ENCODE peak calls at places on chromosomes 2 and 18, in ten cellular contexts. I, X, Z, Q, O, E, V, N, Y and J are unnamed samples.
A peak's percentile ranks its signal among the peaks of the same experiment; 100 is the strongest.

GRCh38 chr2:133364636-133365035 is 203.6 kb downstream of the NCKAP5 start:
- DNase-seq in I (no peak), X (no peak), Z (no peak), Q (no peak), O (no peak), E (no peak), V (no peak), N (peak; percentile 20), Y (no peak), J (no peak)

GRCh38 chr2:101699191-101699938 is 1.9 kb downstream of the MAP4K4 start:
- DNase-seq in I (no peak), X (peak; percentile 39), Z (no peak), Q (peak; percentile 46), O (no peak), E (no peak), V (no peak), N (no peak), Y (no peak), J (no peak)

GRCh38 chr18:3059272-3059671 is 46.3 kb upstream of the LPIN2 start:
- DNase-seq in I (no peak), X (no peak), Z (no peak), Q (no peak), O (no peak), E (no peak), V (no peak), N (no peak), Y (no peak), J (no peak)

GRCh38 chr2:191979221-191979730 is 132.4 kb upstream of the CAVIN2 start:
- DNase-seq in I (no peak), X (peak; percentile 9), Z (no peak), Q (no peak), O (no peak), E (no peak), V (no peak), N (peak; percentile 14), Y (no peak), J (no peak)

GRCh38 chr2:161044937-161045336 is 115.3 kb upstream of the TANK start:
- DNase-seq in I (no peak), X (no peak), Z (no peak), Q (no peak), O (no peak), E (no peak), V (no peak), N (no peak), Y (peak; percentile 31), J (no peak)

GRCh38 chr2:143954208-143954607 is 565.7 kb downstream of the ZEB2 start:
- DNase-seq in I (no peak), X (peak; percentile 61), Z (no peak), Q (peak; percentile 60), O (no peak), E (no peak), V (no peak), N (no peak), Y (peak; percentile 42), J (no peak)

GRCh38 chr2:239876948-239877289 is 148.2 kb downstream of the NDUFA10 start:
- DNase-seq in I (no peak), X (no peak), Z (no peak), Q (no peak), O (no peak), E (no peak), V (no peak), N (no peak), Y (no peak), J (no peak)

GRCh38 chr2:64402876-64403275 is 51.1 kb upstream of the LGALSL start:
- DNase-seq in I (no peak), X (peak; percentile 26), Z (no peak), Q (peak; percentile 72), O (no peak), E (no peak), V (peak; percentile 33), N (no peak), Y (peak; percentile 22), J (no peak)

GRCh38 chr2:173997269-173997668 is 32.1 kb upstream of the SP3 start:
- DNase-seq in I (no peak), X (peak; percentile 36), Z (no peak), Q (peak; percentile 28), O (no peak), E (no peak), V (peak; percentile 29), N (no peak), Y (peak; percentile 59), J (peak; percentile 95)

GRCh38 chr18:68418881-68419280 is 296.0 kb downstream of the TMX3 start:
- DNase-seq in I (no peak), X (peak; percentile 84), Z (no peak), Q (peak; percentile 71), O (no peak), E (no peak), V (peak; percentile 68), N (no peak), Y (peak; percentile 63), J (no peak)

GRCh38 chr2:40049782-40050181 is 270.7 kb upstream of the THUMPD2 start:
- DNase-seq in I (no peak), X (no peak), Z (no peak), Q (no peak), O (no peak), E (no peak), V (no peak), N (no peak), Y (no peak), J (no peak)

GRCh38 chr2:128696421-128696820 is 377.8 kb upstream of the HS6ST1 start:
- DNase-seq in I (no peak), X (no peak), Z (no peak), Q (no peak), O (no peak), E (no peak), V (no peak), N (no peak), Y (no peak), J (peak; percentile 52)

GRCh38 chr18:22926454-22926853 is 6.7 kb upstream of the RBBP8 start:
- DNase-seq in I (no peak), X (no peak), Z (no peak), Q (no peak), O (no peak), E (no peak), V (no peak), N (no peak), Y (no peak), J (no peak)

DNA sequence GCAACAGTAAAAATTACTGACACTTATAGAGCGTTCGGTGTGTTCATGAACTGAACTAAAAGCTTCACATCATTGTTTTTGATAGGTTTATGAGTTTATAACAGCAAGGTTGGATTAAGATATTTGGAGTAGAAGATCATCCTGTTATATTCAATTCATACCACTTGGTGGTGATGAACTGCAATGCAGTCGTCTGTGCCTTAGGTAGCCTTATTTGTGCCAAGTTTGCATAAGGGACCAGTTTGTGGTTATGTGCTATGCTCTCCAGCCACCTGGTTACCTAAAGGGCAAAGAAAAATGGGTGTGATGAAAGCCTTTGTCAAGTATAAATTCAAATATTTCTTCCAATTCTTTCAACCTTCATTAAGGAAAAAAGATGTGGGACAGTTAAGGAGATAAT is 150.9 kb upstream of the KCNH7 start:
- DNase-seq in I (no peak), X (no peak), Z (peak; percentile 2), Q (no peak), O (no peak), E (no peak), V (peak; percentile 10), N (peak; percentile 20), Y (no peak), J (no peak)
- TF ChIP-seq CTCF in I (no peak), X (no peak), Z (peak; percentile 45), Q (no peak), O (no peak), E (no peak), V (no peak), N (peak; percentile 38), Y (no peak), J (no peak)

GRCh38 chr2:54052825-54053718 is 62.3 kb upstream of the ACYP2 start:
- DNase-seq in I (no peak), X (no peak), Z (no peak), Q (no peak), O (no peak), E (no peak), V (peak; percentile 42), N (peak; percentile 63), Y (no peak), J (no peak)
- TF ChIP-seq CTCF in I (no peak), X (no peak), Z (no peak), Q (peak; percentile 25), O (peak; percentile 19), E (no peak), V (peak; percentile 11), N (peak; percentile 50), Y (peak; percentile 46), J (no peak)

GRCh38 chr2:53200072-53200471 is 567.5 kb upstream of the CHAC2 start:
- DNase-seq in I (no peak), X (no peak), Z (no peak), Q (no peak), O (no peak), E (no peak), V (no peak), N (no peak), Y (no peak), J (no peak)

DNA sequence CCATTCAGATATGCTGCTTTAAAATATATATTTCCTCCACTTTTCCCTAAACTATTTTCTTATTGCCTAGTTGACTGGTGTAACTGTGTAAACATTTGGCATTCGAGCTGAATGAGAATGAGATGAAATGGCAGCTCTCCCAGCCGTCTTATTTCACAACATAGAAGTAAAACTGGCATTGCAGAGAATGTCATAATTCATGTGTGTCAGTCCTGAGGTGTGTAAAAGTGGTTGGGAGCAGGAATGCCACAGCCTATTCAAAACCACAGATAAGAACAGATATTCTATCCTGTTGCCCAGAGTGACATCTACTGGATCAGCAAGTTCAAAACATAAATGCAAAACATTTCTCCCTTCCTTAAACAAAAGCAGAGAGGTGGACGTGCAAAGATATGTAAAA is 565.5 kb upstream of the CHAC2 start:
- DNase-seq in I (no peak), X (peak; percentile 93), Z (peak; percentile 39), Q (peak; percentile 78), O (peak; percentile 63), E (no peak), V (peak; percentile 94), N (peak; percentile 5), Y (peak; percentile 79), J (no peak)
- TF ChIP-seq CTCF in I (no peak), X (peak; percentile 49), Z (peak; percentile 36), Q (peak; percentile 10), O (peak; percentile 24), E (peak; percentile 40), V (peak; percentile 59), N (peak; percentile 28), Y (peak; percentile 34), J (peak; percentile 34)

GRCh38 chr2:112646102-112646719 is 472 bp downstream of the SLC20A1 start:
- DNase-seq in I (no peak), X (no peak), Z (no peak), Q (no peak), O (no peak), E (no peak), V (no peak), N (peak; percentile 32), Y (no peak), J (no peak)

GRCh38 chr2:112644155-112644932 is 1.4 kb upstream of the SLC20A1 start:
- DNase-seq in I (no peak), X (peak; percentile 64), Z (no peak), Q (no peak), O (no peak), E (no peak), V (peak; percentile 70), N (peak; percentile 58), Y (no peak), J (no peak)

GRCh38 chr2:112646791-112647720 is 1.3 kb downstream of the SLC20A1 start:
- DNase-seq in I (no peak), X (no peak), Z (no peak), Q (no peak), O (no peak), E (no peak), V (no peak), N (peak; percentile 43), Y (peak; percentile 43), J (peak; percentile 49)

GRCh38 chr2:112644933-112645395 is 775 bp upstream of the SLC20A1 start:
- DNase-seq in I (no peak), X (no peak), Z (no peak), Q (no peak), O (no peak), E (no peak), V (no peak), N (no peak), Y (peak; percentile 65), J (no peak)

GRCh38 chr2:112645396-112646101 is at the start of gene SLC20A1:
- DNase-seq in I (peak; percentile 99), X (peak; percentile 87), Z (peak; percentile 54), Q (peak; percentile 91), O (no peak), E (peak; percentile 81), V (peak; percentile 94), N (peak; percentile 96), Y (peak; percentile 94), J (peak; percentile 93)
- TF ChIP-seq CTCF in I (peak; percentile 85), X (peak; percentile 1), Z (no peak), Q (no peak), O (peak; percentile 40), E (peak; percentile 45), V (peak; percentile 5), N (peak; percentile 50), Y (peak; percentile 8), J (peak; percentile 33)